ENCODE peak calls at places on chromosomes 6 and 20, in nine cellular contexts. R, Y, M, F, K, N, O, P and V are unnamed samples.

GRCh38 chr20:47360489-47361267 is 4.2 kb upstream of the ZMYND8 start:
- DNase-seq in R (no peak), K (peak; percentile 93), P (peak; percentile 54), F (no peak), O (no peak), M (peak; percentile 97), N (no peak), Y (peak; percentile 75), V (no peak)

GRCh38 chr20:44832724-44833123 is 22.4 kb upstream of the RIMS4 start:
- DNase-seq in Y (no peak), P (no peak), K (no peak), O (no peak), R (no peak), M (peak; percentile 29), F (no peak), N (no peak), V (no peak)

GRCh38 chr6:7505196-7505699 is 36.2 kb upstream of the DSP start:
- DNase-seq in M (peak; percentile 72), K (no peak), O (no peak), N (no peak), Y (peak; percentile 98), R (no peak), F (no peak), P (no peak), V (no peak)

GRCh38 chr6:124964084-124964763 is 2.0 kb downstream of the RNF217 start:
- DNase-seq in Y (no peak), K (no peak), N (no peak), R (no peak), O (no peak), M (peak; percentile 63), P (no peak), F (no peak), V (no peak)

GRCh38 chr6:163529605-163530004 is 115.1 kb downstream of the QKI start:
- DNase-seq in M (peak; percentile 94), O (no peak), R (no peak), F (no peak), Y (no peak), N (no peak), K (no peak), P (no peak), V (no peak)

GRCh38 chr6:30489081-30490030 is at the start of gene HLA-E:
- DNase-seq in P (peak; percentile 59), K (peak; percentile 100), Y (peak; percentile 93), N (peak; percentile 93), M (peak; percentile 100), R (peak; percentile 82), F (peak; percentile 74), O (peak; percentile 73), V (peak; percentile 73)

GRCh38 chr6:149271348-149272340 is 45.9 kb upstream of the TAB2 start:
- DNase-seq in N (peak; percentile 59), M (peak; percentile 89), P (no peak), O (peak; percentile 25), K (no peak), R (peak; percentile 55), Y (no peak), F (no peak), V (peak; percentile 44)

GRCh38 chr20:56433221-56433879 is 21.3 kb downstream of the CASS4 start:
- DNase-seq in F (no peak), M (no peak), Y (no peak), O (no peak), N (no peak), P (no peak), R (no peak), K (no peak), V (no peak)

GRCh38 chr20:17614812-17615644 is 45.2 kb downstream of the DSTN start:
- DNase-seq in P (no peak), K (no peak), R (no peak), F (no peak), Y (no peak), O (no peak), N (no peak), M (no peak), V (no peak)

GRCh38 chr6:34585108-34585507 is 29.0 kb upstream of the SPDEF start:
- DNase-seq in M (no peak), R (no peak), P (no peak), O (no peak), K (no peak), N (no peak), Y (no peak), F (no peak), V (no peak)

GRCh38 chr6:28296520-28297060 is 15.2 kb downstream of the PGBD1 start:
- DNase-seq in F (no peak), N (no peak), O (no peak), K (no peak), Y (no peak), R (no peak), P (no peak), M (peak; percentile 4), V (no peak)

GRCh38 chr20:13261460-13262301 is 40.6 kb downstream of the ISM1 start:
- DNase-seq in O (peak; percentile 35), K (no peak), P (no peak), N (peak; percentile 60), M (peak; percentile 47), F (peak; percentile 62), Y (peak; percentile 67), R (peak; percentile 50), V (peak; percentile 63)

GRCh38 chr6:117840541-117840983 is 66.5 kb upstream of the SLC35F1 start:
- DNase-seq in N (no peak), F (no peak), K (peak; percentile 18), M (peak; percentile 45), R (no peak), Y (no peak), O (no peak), P (no peak), V (no peak)

GRCh38 chr6:111722220-111722731 is 116.6 kb upstream of the TRAF3IP2 start:
- DNase-seq in P (no peak), K (no peak), O (no peak), M (peak; percentile 77), N (no peak), F (no peak), R (no peak), Y (no peak), V (no peak)

GRCh38 chr6:132063738-132064137 is 112.6 kb upstream of the CCN2 start:
- DNase-seq in O (no peak), N (no peak), R (no peak), Y (no peak), P (no peak), K (peak; percentile 98), M (peak; percentile 94), F (no peak), V (no peak)

GRCh38 chr20:38732981-38733380 is 8.7 kb downstream of the SLC32A1 start:
- DNase-seq in F (no peak), R (no peak), M (no peak), K (no peak), Y (no peak), P (no peak), N (no peak), O (no peak), V (no peak)

GRCh38 chr20:64078934-64079272 is 415 bp downstream of the RGS19 start:
- DNase-seq in R (no peak), K (no peak), F (no peak), O (no peak), P (no peak), Y (no peak), M (no peak), N (no peak), V (no peak)

GRCh38 chr20:18837710-18838109 is 24.1 kb downstream of the SCP2D1 start:
- DNase-seq in R (no peak), P (no peak), F (no peak), M (no peak), Y (no peak), K (no peak), N (no peak), O (no peak), V (no peak)

GRCh38 chr6:91117550-91117949 is 530.7 kb upstream of the MAP3K7 start:
- DNase-seq in K (no peak), R (no peak), Y (no peak), P (no peak), O (no peak), F (no peak), N (no peak), M (no peak), V (no peak)

GRCh38 chr6:7112741-7113313 is 5.1 kb downstream of the RREB1 start:
- DNase-seq in O (no peak), P (no peak), K (no peak), Y (peak; percentile 45), N (peak; percentile 70), M (no peak), F (peak; percentile 22), R (peak; percentile 14), V (peak; percentile 19)

GRCh38 chr6:44309092-44309491 is 4.1 kb downstream of the AARS2 start:
- DNase-seq in K (no peak), R (no peak), O (no peak), Y (no peak), P (no peak), M (peak; percentile 51), N (no peak), F (no peak), V (no peak)

GRCh38 chr6:170022291-170022722 is 268.6 kb downstream of the DLL1 start:
- DNase-seq in K (no peak), O (no peak), M (no peak), N (no peak), Y (no peak), R (no peak), F (no peak), P (no peak), V (no peak)

GRCh38 chr6:91278416-91278815 is 691.5 kb upstream of the MAP3K7 start:
- DNase-seq in K (no peak), F (no peak), M (no peak), O (no peak), R (no peak), P (no peak), Y (no peak), N (no peak), V (no peak)

GRCh38 chr20:58755751-58756524 is 63.3 kb downstream of the NPEPL1 start:
- DNase-seq in N (no peak), F (no peak), K (no peak), O (no peak), P (no peak), Y (no peak), M (no peak), R (no peak), V (no peak)

GRCh38 chr6:82006027-82006738 is 241.4 kb downstream of the IBTK start:
- DNase-seq in O (no peak), N (no peak), Y (peak; percentile 58), P (no peak), R (no peak), K (no peak), F (no peak), M (peak; percentile 62), V (no peak)

GRCh38 chr20:45366631-45367030 is 3.7 kb downstream of the SYS1 start:
- DNase-seq in P (no peak), N (no peak), O (no peak), M (no peak), R (no peak), F (no peak), Y (no peak), K (no peak), V (no peak)